ENCODE peak calls at places on chromosome 14, in four cellular contexts. Z, I, L and E are unnamed samples. For H3K4me1, the result is how much of the 10 kb centered on the place peaks cover.

GRCh38 chr14:70358631-70359030 is 852 bp downstream of the COX16 start:
- DNase-seq in Z (no peak), I (no peak), L (no peak), E (no peak)

GRCh38 chr14:99737956-99738667 is 54.0 kb downstream of the CYP46A1 start:
- DNase-seq in Z (no peak), I (no peak), L (no peak), E (no peak)

GRCh38 chr14:28754209-28754985 is 12.2 kb upstream of the FOXG1 start:
- DNase-seq in Z (no peak), I (no peak), L (peak), E (no peak)

GRCh38 chr14:21092147-21093011 is 6.1 kb downstream of the ZNF219 start:
- DNase-seq in Z (peak), I (peak), L (peak), E (peak)

GRCh38 chr14:52791204-52792096 is at the start of gene GNPNAT1:
- DNase-seq in Z (peak), I (peak), L (peak), E (peak)

GRCh38 chr14:21059842-21060589 is 2.4 kb downstream of the RNASE8 start:
- DNase-seq in Z (no peak), I (no peak), L (no peak), E (no peak)

GRCh38 chr14:49640540-49641417 is 5.7 kb upstream of the DNAAF2 start:
- DNase-seq in Z (no peak), I (no peak), L (no peak), E (no peak)

GRCh38 chr14:39268393-39268792 is 34.7 kb downstream of the MIA2 start:
- DNase-seq in Z (no peak), I (no peak), L (peak), E (no peak)

GRCh38 chr14:71588576-71589215 is 343.5 kb upstream of the RGS6 start:
- DNase-seq in Z (no peak), I (no peak), L (no peak), E (no peak)

GRCh38 chr14:78153069-78153351 is 17.2 kb upstream of the NRXN3 start:
- DNase-seq in Z (no peak), I (no peak), L (no peak), E (no peak)

GRCh38 chr14:103078420-103078749 is 5.6 kb upstream of the LBHD2 start:
- DNase-seq in Z (peak), I (peak), L (peak), E (peak)

GRCh38 chr14:105151838-105152793 is 16.5 kb downstream of the JAG2 start:
- DNase-seq in Z (no peak), I (no peak), L (no peak), E (peak)

GRCh38 chr14:64993263-64993662 is 6.6 kb downstream of the FNTB start:
- DNase-seq in Z (no peak), I (no peak), L (no peak), E (no peak)

GRCh38 chr14:73255693-73256225 is 18.5 kb downstream of the PAPLN start:
- DNase-seq in Z (no peak), I (peak), L (no peak), E (peak)

GRCh38 chr14:24607081-24607480 is 2.4 kb downstream of the GZMH start:
- DNase-seq in Z (no peak), I (no peak), L (no peak), E (no peak)

GRCh38 chr14:72958548-72958947 is 32.3 kb downstream of the DCAF4 start:
- DNase-seq in Z (no peak), I (no peak), L (no peak), E (no peak)

GRCh38 chr14:49446801-49447200 is 139.4 kb downstream of the RPS29 start:
- DNase-seq in Z (no peak), I (no peak), L (no peak), E (no peak)

GRCh38 chr14:69943084-69943797 is 64.0 kb downstream of the SMOC1 start:
- DNase-seq in Z (no peak), I (no peak), L (peak), E (no peak)

GRCh38 chr14:75229576-75229922 is 49.1 kb upstream of the FOS start:
- DNase-seq in Z (no peak), I (no peak), L (no peak), E (no peak)

GRCh38 chr14:55581011-55581806 is 1.2 kb downstream of the KTN1 start:
- DNase-seq in Z (no peak), I (peak), L (peak), E (peak)

GRCh38 chr14:36130186-36130585 is 46.3 kb downstream of the PTCSC3 start:
- DNase-seq in Z (no peak), I (no peak), L (no peak), E (no peak)

GRCh38 chr14:102929349-102930137 is 7.1 kb downstream of the AMN start:
- DNase-seq in Z (no peak), I (no peak), L (no peak), E (no peak)

GRCh38 chr14:36383674-36384421 is 63.4 kb upstream of the MBIP start:
- DNase-seq in Z (no peak), I (no peak), L (no peak), E (no peak)

GRCh38 chr14:82075566-82075965 is 541.9 kb upstream of the SEL1L start:
- DNase-seq in Z (no peak), I (no peak), L (no peak), E (no peak)

GRCh38 chr14:105061428-105062047 is 3.7 kb downstream of the GPR132 start:
- DNase-seq in Z (no peak), I (peak), L (no peak), E (peak)

GRCh38 chr14:70964492-70964891 is 57.2 kb downstream of the PCNX1 start:
- DNase-seq in Z (no peak), I (no peak), L (peak), E (no peak)

GRCh38 chr14:63342381-63342780 is 23.6 kb upstream of the GPHB5 start:
- DNase-seq in Z (no peak), I (no peak), L (no peak), E (no peak)

GRCh38 chr14:51394391-51394790 is 154.3 kb downstream of the TMX1 start:
- DNase-seq in Z (no peak), I (no peak), L (no peak), E (no peak)
- TF ChIP-seq POLR2AphosphoS5 in Z (no peak), I (no peak), L (no peak), E (no peak)

GRCh38 chr14:58887931-58888330 is 250.2 kb downstream of the DACT1 start:
- DNase-seq in Z (no peak), I (no peak), L (no peak), E (no peak)
- H3K4me1 ChIP-seq in Z (under half), I (under half), L (under half), E (under half)

DNA sequence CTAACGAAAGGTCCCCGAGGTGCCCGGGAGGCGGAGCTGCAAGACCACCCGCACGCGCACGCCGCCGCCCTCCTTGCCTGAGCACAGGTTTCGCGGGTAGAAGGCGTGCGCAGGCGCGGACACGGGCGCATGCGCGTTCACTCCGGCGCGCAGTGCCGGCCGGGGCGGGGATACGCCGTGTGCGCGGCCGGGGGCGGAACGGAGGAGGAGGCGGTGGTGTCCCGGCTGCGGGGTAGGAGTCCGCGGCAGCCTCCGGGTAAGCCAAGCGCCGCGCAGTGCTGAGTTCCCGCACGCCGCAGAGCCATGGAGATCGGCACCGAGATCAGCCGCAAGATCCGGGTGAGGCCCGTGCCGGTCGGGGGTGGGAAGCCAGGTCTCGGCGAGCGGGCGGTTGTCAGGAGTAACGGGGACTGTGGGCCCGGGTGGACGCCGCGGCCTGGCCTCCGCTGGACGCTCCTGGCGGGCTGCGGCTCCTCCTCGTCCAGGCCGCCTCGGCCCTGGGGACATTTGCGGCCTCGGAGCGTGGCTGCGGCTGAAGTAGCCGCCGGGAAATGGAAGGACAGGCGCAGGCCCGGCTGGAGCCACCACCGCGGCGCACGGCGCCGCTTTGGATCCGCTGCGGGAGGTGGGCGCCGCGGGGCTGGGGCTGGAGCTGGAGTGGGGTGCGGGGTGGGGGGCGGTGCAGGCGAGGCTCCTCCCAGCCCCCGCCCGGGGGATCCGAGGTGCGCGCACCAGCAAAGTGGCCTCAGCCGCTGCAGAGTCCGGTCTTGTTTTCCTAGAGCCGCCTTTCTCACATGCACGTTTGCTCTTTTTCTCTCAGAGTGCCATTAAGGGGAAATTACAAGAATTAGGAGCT is at the start of gene ZC3H14:
- DNase-seq in Z (peak), I (peak), L (peak), E (peak)
- TF ChIP-seq POLR2A in Z (peak), I (peak), L (peak), E (peak)

DNA sequence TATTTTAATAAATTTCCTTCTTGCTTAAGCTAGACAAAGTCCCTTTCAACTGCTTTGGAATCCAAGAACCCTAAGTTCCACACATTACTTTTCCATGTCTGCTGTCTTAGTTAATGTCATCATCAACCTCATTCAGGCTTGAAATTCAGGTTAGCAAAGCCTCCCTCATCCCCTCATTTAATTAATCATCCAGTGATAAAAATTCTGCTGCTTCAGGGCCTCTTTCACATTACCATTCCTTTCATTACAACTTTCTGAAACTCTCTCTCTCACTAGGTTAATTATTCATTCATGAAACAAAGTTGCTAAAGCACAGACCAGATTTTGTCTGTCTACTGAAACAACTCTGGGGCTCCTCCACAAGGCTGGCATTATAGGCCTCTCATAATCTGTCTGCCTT is 9.4 kb upstream of the VTI1B start:
- DNase-seq in Z (no peak), I (no peak), L (no peak), E (no peak)
- TF ChIP-seq POLR2AphosphoS5 in Z (no peak), I (no peak), L (no peak), E (no peak)

DNA sequence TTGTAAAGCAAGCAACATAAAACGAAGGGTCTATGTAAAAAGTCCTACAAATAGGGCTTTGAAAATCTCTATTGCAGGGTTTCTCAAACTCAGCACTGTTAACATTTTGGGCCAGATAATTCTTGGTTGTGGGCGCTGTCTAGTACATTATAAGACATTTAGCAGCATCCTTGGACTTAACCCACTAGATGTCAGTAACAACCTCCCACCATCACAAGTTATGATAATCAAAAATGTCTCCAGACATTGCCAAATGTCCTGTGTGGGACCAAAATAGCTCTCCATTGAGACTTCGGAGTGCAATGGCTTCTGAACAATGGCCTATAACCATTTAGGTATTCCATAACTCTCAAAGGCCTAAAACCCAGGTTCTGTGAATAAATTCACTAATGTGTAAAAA is 22.9 kb upstream of the DHRS7 start:
- DNase-seq in Z (no peak), I (no peak), L (no peak), E (no peak)
- H3K4me1 ChIP-seq in Z (under half), I (under half), L (under half), E (under half)

DNA sequence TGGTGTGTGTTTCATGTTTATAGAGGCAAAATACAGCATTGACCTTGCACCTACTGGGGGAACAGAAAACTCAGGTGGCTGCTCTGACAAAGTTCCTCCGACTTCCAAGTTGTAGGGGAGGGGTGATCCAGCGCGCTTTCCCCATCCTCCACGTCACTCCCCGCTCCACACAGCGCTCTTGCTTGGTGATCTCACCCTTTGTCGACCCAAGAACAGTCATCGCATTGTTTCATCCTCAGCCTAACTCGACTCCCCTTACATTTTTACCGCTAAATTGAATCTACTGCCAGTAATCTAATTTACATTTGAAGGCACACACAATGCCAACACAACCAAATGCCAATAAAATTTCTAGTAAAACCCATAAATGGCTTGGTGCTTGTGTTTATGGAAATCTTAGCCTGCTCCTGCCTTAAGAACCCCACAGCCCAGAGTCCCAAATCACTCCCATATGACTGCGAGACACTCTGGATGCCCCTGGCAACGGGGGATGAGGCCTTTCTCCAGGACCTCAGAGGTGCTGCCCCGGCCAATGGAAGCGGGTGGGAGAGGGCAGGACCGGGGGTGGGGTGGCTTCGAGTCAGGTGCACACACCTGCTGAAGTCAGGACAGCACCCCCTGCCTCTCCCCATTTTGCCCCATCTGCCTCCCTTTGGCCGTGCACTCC is 98.2 kb upstream of the GSC start:
- DNase-seq in Z (no peak), I (no peak), L (no peak), E (no peak)
- TF ChIP-seq POLR2A in Z (no peak), I (no peak), L (no peak), E (no peak)

DNA sequence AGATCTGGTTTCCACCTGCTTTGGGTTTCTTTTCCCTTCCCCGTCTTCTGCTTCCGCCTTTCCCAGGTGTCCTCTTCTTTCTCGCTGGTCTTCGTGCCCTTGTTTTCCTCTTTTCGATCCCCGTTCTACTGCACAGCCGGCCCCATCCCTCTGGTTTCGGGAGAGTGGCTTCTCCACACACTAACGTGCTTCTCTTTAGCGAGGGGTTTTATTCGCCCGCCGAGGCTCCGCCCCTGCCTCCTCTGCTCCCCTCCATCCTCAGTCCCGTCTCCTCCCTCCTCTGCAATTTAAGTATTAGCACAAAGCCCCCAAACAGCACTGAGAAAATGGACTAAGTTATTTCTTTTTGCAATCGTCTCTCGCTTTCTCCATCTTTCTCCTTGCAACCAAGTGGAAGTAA is at the start of gene SLC7A8:
- DNase-seq in Z (peak), I (peak), L (no peak), E (peak)
- TF ChIP-seq POLR2AphosphoS5 in Z (peak), I (no peak), L (no peak), E (peak)